ENCODE peak calls at places on chromosomes 11 and 22, in ten cellular contexts. J is breast epithelium, P is kidney epithelial cell, Z is ovary, S is HEK293T, A is head of caudate nucleus, D is GM04504, T is epithelial cell of esophagus, L is psoas muscle, G is T-cell. O is an unnamed sample.

GRCh38 chr22:25373961-25374360 is 154.5 kb downstream of the CRYBB2 start:
- DNase-seq in Z (no peak), L (no peak), P (no peak), S (no peak), J (no peak), T (no peak), A (no peak), G (no peak), D (no peak), O (no peak)

GRCh38 chr11:45402049-45402630 is 116.0 kb upstream of the SYT13 start:
- DNase-seq in L (no peak), S (no peak), T (no peak), P (no peak), A (no peak), D (no peak), Z (no peak), J (no peak), G (no peak), O (no peak)

GRCh38 chr11:123272565-123272964 is 77.5 kb upstream of the CLMP start:
- DNase-seq in Z (no peak), A (no peak), S (no peak), J (no peak), L (no peak), T (peak), P (no peak), G (no peak), D (no peak), O (no peak)

GRCh38 chr11:41206388-41206787 is 253.1 kb downstream of the LRRC4C start:
- DNase-seq in S (no peak), A (no peak), J (no peak), G (no peak), L (no peak), Z (no peak), P (no peak), D (no peak), T (no peak), O (no peak)

GRCh38 chr11:130513132-130513531 is 64.7 kb downstream of the ADAMTS15 start:
- DNase-seq in J (no peak), T (no peak), D (peak), A (no peak), Z (no peak), P (no peak), G (no peak), S (no peak), L (peak), O (no peak)

GRCh38 chr22:30195245-30196140 is 51.1 kb downstream of the LIF start:
- DNase-seq in G (no peak), D (no peak), A (no peak), T (no peak), P (no peak), J (peak), S (no peak), Z (no peak), L (no peak), O (no peak)

GRCh38 chr11:34053161-34053686 is 1.7 kb downstream of the CAPRIN1 start:
- DNase-seq in Z (peak), A (peak), D (peak), T (peak), J (peak), L (peak), P (no peak), S (peak), G (peak), O (peak)

GRCh38 chr11:17383466-17383865 is 5.0 kb downstream of the KCNJ11 start:
- DNase-seq in D (no peak), G (no peak), Z (no peak), T (peak), P (no peak), A (no peak), S (no peak), J (no peak), L (no peak), O (no peak)

GRCh38 chr11:20161230-20161918 is 1.1 kb upstream of the DBX1 start:
- DNase-seq in G (no peak), Z (no peak), T (no peak), P (no peak), J (no peak), S (peak), D (no peak), L (no peak), A (no peak), O (no peak)

GRCh38 chr22:45958971-45959370 is 18.0 kb downstream of the WNT7B start:
- DNase-seq in L (no peak), T (no peak), P (no peak), J (no peak), G (no peak), D (no peak), Z (no peak), A (no peak), S (no peak), O (no peak)

GRCh38 chr22:19663821-19664325 is 50.4 kb upstream of the SEPTIN5 start:
- DNase-seq in D (peak), A (no peak), Z (no peak), G (no peak), J (peak), L (peak), S (no peak), T (no peak), P (no peak), O (no peak)

O was measured in GM12892.